ENCODE peak calls at places on chromosome 9, in seven cellular contexts. S is Peyer's patch, I is gastrocnemius medialis, F is sigmoid colon, R is heart left ventricle, T is stomach, P is tibial nerve. A is an unnamed sample.

GRCh38 chr9:100277166-100277979 is 75.4 kb downstream of the TEX10 start:
- DNase-seq in I (no peak), T (no peak), P (no peak), R (no peak), S (no peak), F (no peak), A (no peak)

GRCh38 chr9:5783982-5784381 is 48.9 kb downstream of the ERMP1 start:
- DNase-seq in I (no peak), F (no peak), R (no peak), T (no peak), P (no peak), S (no peak), A (no peak)

GRCh38 chr9:118595719-118596305 is 773.4 kb downstream of the BRINP1 start:
- DNase-seq in F (peak), S (no peak), R (no peak), T (no peak), P (no peak), I (no peak), A (no peak)

GRCh38 chr9:5269249-5269715 is 35.2 kb downstream of the RLN2 start:
- DNase-seq in R (no peak), F (no peak), T (no peak), I (no peak), S (no peak), P (no peak), A (no peak)

GRCh38 chr9:7117676-7118561 is 360.1 kb downstream of the KDM4C start:
- DNase-seq in T (no peak), R (no peak), F (no peak), S (no peak), I (no peak), P (no peak), A (no peak)

GRCh38 chr9:127105805-127106492 is 16.5 kb downstream of the ANGPTL2 start:
- DNase-seq in F (no peak), S (no peak), P (no peak), T (no peak), R (no peak), I (no peak), A (no peak)

GRCh38 chr9:79432485-79432884 is 139.3 kb upstream of the TLE4 start:
- DNase-seq in F (no peak), I (no peak), T (no peak), R (no peak), P (no peak), S (no peak), A (no peak)

GRCh38 chr9:76373173-76373771 is 21.0 kb downstream of the RFK start:
- DNase-seq in I (peak), F (peak), R (peak), S (peak), P (peak), T (peak), A (no peak)

DNA sequence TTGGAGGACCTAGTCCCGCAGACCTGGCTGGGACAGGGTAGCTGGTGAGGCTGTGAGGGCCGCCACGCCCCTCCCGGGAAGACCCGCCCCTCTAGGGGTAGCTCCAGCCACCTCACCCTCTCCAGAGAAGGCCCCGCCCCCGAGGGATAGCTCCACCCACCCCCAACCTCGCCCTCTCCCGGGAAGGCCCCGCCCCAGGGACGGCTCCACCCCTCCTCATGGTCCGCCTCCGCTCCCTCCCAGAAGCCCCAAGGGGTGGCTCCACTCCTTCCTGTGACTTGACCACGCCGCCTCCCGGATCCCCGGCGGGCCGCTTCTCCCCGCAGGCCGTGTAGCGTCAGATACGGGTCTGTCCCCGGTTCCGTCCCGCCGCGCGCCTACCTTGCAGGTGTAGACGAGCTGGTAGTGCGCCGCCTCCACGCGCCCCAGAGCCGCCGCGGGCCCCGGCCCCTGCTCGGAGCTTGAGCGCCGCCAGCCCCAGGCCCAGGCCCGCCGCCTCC is 388 bp downstream of the DNLZ start:
- DNase-seq in F (peak), S (peak), T (peak), R (peak), I (peak), P (peak), A (peak)
- TF ChIP-seq POLR2A in F (peak), S (peak), T (no peak), R (peak), I (peak), P (peak), A (no peak)

DNA sequence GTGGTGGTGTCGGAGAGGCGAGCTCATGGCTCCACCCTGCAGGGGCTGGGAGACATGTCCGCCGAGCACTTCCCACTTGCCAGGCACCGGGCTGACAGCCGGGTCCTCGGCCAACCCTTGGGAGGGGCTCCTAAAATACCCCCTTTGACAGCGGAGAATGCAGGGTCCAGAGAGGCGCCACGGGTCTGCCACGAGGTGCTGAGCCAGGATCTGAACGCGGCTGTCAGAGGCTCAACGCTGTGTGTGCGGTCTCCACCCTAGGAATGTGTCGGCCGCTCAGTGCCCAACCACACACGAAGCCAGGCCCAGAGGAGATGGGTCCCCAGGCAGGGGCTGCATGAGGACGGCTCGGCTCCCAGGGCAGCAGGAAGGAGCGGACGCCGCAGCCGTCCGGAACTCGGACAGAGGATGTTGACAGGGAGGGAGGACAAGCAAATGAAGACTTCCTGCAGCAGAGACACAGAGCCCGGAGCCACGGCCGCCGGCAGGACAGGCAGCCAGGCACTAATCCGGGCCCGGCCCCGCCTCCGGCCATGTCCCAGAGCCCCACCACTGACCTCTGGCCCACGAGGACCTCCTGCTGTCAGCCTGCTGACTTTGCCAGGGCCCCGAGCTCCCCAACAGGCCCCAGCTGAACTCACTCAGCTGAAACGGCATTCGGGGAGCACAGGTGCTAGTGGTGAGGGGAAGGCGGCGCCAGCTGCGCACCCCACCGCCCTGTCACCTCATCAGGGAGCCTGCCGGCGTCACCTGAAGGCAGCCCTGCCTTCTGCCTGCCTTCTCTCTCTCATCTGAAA is 12.8 kb downstream of the VAV2 start:
- DNase-seq in F (peak), T (no peak), I (no peak), S (peak), P (no peak), R (peak), A (no peak)
- H3K4me3 ChIP-seq in F (peak), T (peak), I (peak), S (peak), P (peak), R (peak), A (peak)

DNA sequence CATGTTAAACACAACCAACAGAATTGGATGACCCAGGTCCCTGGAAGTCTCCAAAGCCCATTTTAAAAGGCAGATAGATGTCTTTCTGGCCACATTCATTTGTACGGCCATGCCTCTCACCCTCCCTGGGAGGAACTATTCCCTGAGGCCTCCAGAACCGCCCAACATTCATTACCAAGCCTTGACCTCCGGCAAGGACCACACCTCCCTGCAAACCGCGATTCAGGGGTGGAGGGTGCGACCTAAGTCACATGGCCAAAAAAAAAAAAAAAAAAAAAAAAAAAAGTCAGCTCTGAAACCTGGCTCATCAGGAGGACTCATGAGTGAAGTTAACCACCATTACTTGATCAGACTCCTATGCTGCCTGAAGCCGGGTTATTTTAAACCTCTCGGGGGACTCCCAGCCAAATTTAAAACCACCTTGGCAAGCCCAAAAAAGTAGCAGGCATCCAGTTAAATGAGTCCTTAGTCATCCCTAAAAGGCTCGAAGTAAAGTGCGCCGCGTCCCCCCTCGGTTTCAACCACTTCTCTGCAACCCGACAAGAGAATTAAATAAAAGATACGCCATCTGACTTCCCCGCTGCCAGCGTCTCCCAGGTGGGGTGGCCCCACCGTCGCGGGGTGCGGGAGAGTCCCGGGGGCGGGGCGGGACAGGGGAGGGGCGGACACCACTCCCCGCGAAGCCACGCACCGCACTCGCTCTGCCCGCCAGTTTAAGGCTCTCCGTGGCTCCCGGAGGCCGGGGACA is 2.4 kb downstream of the KLF9 start:
- DNase-seq in P (peak), I (peak), T (peak), F (peak), R (peak), S (peak), A (peak)
- TF ChIP-seq POLR2A in P (no peak), I (no peak), T (no peak), F (peak), R (peak), S (peak), A (no peak)

DNA sequence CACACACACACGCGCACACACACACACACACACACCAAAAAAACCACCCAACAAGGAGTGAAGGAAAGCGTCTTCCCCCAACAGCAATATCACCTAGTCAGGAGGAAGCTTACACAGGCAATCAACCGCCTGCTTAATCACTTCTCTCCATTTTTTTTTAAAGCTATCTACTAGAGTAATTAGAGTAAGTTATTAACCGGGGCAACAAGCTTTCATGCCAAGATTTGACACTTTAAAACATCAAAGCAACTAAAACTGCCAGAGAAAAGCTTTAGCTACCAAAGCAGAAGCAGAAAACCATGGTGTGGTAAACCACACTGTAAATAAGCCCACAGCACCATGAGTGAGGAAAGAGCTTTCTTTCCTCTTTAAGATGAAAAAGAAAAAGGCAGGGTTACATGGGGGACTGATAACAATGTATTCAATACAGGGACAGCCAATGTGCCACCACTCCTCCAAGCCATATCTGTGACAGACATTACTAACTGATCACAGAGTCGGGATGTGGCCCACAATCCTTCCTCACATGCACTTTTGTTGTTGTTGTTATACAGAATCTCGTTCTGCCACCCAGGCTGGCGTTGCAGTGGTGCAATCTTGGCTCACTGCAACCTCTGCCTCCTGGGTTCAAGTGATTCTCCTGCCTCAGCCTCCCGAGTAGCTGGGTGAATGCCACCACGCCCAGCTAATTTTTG is 282.1 kb downstream of the CRB2 start:
- DNase-seq in R (no peak), I (no peak), S (no peak), T (no peak), P (no peak), F (no peak), A (no peak)
- H3K4me3 ChIP-seq in R (no peak), I (no peak), S (peak), T (peak), P (peak), F (no peak), A (peak)

DNA sequence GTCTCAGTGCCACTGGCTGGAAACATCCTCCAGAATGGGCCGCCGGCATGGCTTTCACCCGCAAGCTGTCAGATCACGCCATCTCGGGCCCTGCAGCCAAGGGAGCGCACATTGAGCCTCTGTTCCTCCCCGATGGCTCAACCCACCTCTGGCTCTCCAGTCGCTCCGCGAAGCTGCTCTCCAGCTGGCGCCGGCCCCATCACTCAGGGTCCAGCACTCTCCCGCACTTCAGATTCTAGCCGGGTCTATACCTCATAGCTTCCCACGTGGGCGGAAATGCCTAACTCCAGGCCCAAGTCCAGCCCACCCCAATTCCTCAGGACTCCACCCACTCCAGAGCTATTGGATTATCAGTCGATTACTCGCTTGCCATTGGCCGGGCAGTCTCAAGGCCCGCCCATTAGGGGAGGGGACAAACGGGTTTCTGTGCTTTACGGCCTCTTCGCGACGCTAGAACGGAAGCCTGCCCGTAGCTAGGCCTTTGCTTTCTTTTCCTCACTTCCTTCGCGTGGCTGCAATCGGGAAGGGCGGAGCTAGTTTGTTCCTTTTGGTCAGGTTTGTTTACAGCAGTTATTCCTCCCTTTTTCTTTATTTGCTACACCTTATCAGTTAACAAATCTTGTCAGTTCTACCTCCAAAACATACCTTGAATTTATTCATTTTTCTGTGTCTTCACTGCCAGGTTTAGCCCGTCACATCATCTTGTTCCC is at the start of gene NOL6:
- DNase-seq in R (peak), P (peak), T (peak), I (peak), S (peak), F (peak), A (peak)
- TF ChIP-seq POLR2A in R (peak), P (peak), T (no peak), I (peak), S (no peak), F (no peak), A (peak)

GRCh38 chr9:132409828-132410528 is at the start of gene CFAP77:
- DNase-seq in P (no peak), S (peak), I (no peak), T (peak), F (peak), R (peak), A (no peak)
- H3K4me3 ChIP-seq in P (peak), S (peak), I (peak), T (peak), F (peak), R (peak), A (peak)

GRCh38 chr9:136511670-136512592 is 29.1 kb upstream of the SEC16A start:
- DNase-seq in I (no peak), P (peak), S (no peak), T (no peak), F (peak), R (peak), A (peak)
- TF ChIP-seq POLR2A in I (no peak), P (no peak), S (no peak), T (no peak), F (no peak), R (no peak), A (no peak)